ENCODE peak calls at places on chromosomes 13 and 19, in four cellular contexts. O, N, W and M are unnamed samples.

GRCh38 chr13:95627590-95627989 is 16.9 kb downstream of the DZIP1 start:
- DNase-seq in N (no peak), W (no peak), O (peak; percentile 79), M (no peak)

GRCh38 chr19:40229484-40229883 is 3.0 kb upstream of the CCNP start:
- DNase-seq in N (no peak), O (peak; percentile 59), W (no peak), M (no peak)

GRCh38 chr13:31115616-31116015 is 46.1 kb downstream of the HSPH1 start:
- DNase-seq in N (no peak), O (no peak), W (no peak), M (no peak)

GRCh38 chr19:11019262-11019661 is 58.4 kb downstream of the SMARCA4 start:
- DNase-seq in O (no peak), W (no peak), N (no peak), M (no peak)

GRCh38 chr19:33052352-33052972 is 12.2 kb downstream of the RHPN2 start:
- DNase-seq in O (peak; percentile 54), W (no peak), N (peak; percentile 68), M (no peak)

GRCh38 chr19:29503140-29503758 is 22.5 kb upstream of the VSTM2B start:
- DNase-seq in W (no peak), N (no peak), O (no peak), M (no peak)

GRCh38 chr19:2334986-2335846 is 6.7 kb downstream of the SPPL2B start:
- DNase-seq in O (no peak), W (no peak), N (no peak), M (no peak)

GRCh38 chr13:43237616-43238015 is 214.2 kb downstream of the DNAJC15 start:
- DNase-seq in W (no peak), N (no peak), O (no peak), M (no peak)

GRCh38 chr19:50514346-50515167 is 844 bp upstream of the ASPDH start:
- DNase-seq in N (no peak), W (no peak), O (no peak), M (no peak)

GRCh38 chr13:40315416-40316064 is 350.9 kb downstream of the FOXO1 start:
- DNase-seq in O (no peak), W (peak; percentile 27), N (peak; percentile 40), M (no peak)

GRCh38 chr19:8577247-8577646 is at the start of gene MYO1F:
- DNase-seq in O (no peak), N (no peak), W (no peak), M (no peak)

GRCh38 chr19:7926021-7926726 is at the start of gene CTXN1:
- DNase-seq in N (peak; percentile 63), O (no peak), W (peak; percentile 76), M (no peak)

GRCh38 chr13:111114362-111115050 is 604 bp upstream of the ARHGEF7 start:
- DNase-seq in W (no peak), O (peak; percentile 43), N (peak; percentile 21), M (no peak)

GRCh38 chr13:35699805-35700204 is 223.3 kb upstream of the MAB21L1 start:
- DNase-seq in O (peak; percentile 66), N (peak; percentile 28), W (no peak), M (peak; percentile 40)

GRCh38 chr19:34959021-34959420 is 5.0 kb downstream of the ZNF792 start:
- DNase-seq in O (no peak), N (no peak), W (no peak), M (no peak)

GRCh38 chr19:13396256-13397080 is 109.8 kb downstream of the CACNA1A start:
- DNase-seq in N (peak; percentile 93), O (peak; percentile 70), W (no peak), M (no peak)

GRCh38 chr13:52599853-52600603 is 42.2 kb upstream of the HNRNPA1L2 start:
- DNase-seq in N (peak; percentile 53), W (no peak), O (peak; percentile 13), M (no peak)

GRCh38 chr13:37074703-37075102 is 15.2 kb upstream of the SUPT20H start:
- DNase-seq in O (peak; percentile 49), N (peak; percentile 65), W (no peak), M (no peak)

GRCh38 chr13:114067886-114068722 is 64.3 kb downstream of the RASA3 start:
- DNase-seq in O (no peak), W (peak; percentile 19), N (no peak), M (no peak)

GRCh38 chr13:45142440-45143345 is 22.4 kb downstream of the GTF2F2 start:
- DNase-seq in O (peak; percentile 54), W (no peak), N (peak; percentile 6), M (no peak)

GRCh38 chr13:113499936-113500335 is 9.4 kb upstream of the DCUN1D2 start:
- DNase-seq in O (peak; percentile 82), W (no peak), N (no peak), M (no peak)

GRCh38 chr19:38003427-38004099 is 96.6 kb downstream of the SIPA1L3 start:
- DNase-seq in N (peak; percentile 86), W (no peak), O (peak; percentile 92), M (peak; percentile 68)

GRCh38 chr19:8525401-8525684 is 11.4 kb upstream of the ZNF414 start:
- DNase-seq in N (no peak), W (no peak), O (no peak), M (no peak)

GRCh38 chr13:33677215-33677614 is 140.7 kb upstream of the RFC3 start:
- DNase-seq in O (no peak), W (no peak), N (no peak), M (no peak)

GRCh38 chr13:44022196-44022595 is 142.5 kb downstream of the LACC1 start:
- DNase-seq in N (peak; percentile 17), W (no peak), O (no peak), M (no peak)

GRCh38 chr13:101522607-101523006 is 70.1 kb downstream of the ITGBL1 start:
- DNase-seq in W (no peak), N (no peak), O (no peak), M (no peak)

GRCh38 chr13:85406269-85406975 is 392.8 kb downstream of the SLITRK6 start:
- DNase-seq in W (no peak), O (no peak), N (no peak), M (no peak)

GRCh38 chr13:112893570-112894422 is 75.2 kb upstream of the MCF2L start:
- DNase-seq in O (peak; percentile 21), N (peak; percentile 11), W (no peak), M (no peak)

GRCh38 chr19:13788991-13789390 is 6.3 kb upstream of the ZSWIM4 start:
- DNase-seq in W (no peak), N (peak; percentile 86), O (peak; percentile 88), M (no peak)

GRCh38 chr13:37141011-37141410 is 35.5 kb upstream of the CSNK1A1L start:
- DNase-seq in N (no peak), W (no peak), O (no peak), M (no peak)

GRCh38 chr13:25887962-25888655 is 163.7 kb downstream of the SHISA2 start:
- DNase-seq in N (no peak), O (no peak), W (no peak), M (no peak)

GRCh38 chr13:42990147-42990990 is 1.7 kb downstream of the EPSTI1 start:
- DNase-seq in W (no peak), N (no peak), O (peak; percentile 57), M (no peak)

GRCh38 chr13:66835040-66835628 is 395.0 kb downstream of the PCDH9 start:
- DNase-seq in O (peak; percentile 18), W (no peak), N (peak; percentile 67), M (peak; percentile 66)

GRCh38 chr19:57302020-57302465 is 18.2 kb upstream of the ZNF543 start:
- DNase-seq in N (peak; percentile 97), W (no peak), O (peak; percentile 95), M (peak; percentile 49)
- TF ChIP-seq CTCF in N (peak; percentile 14), W (no peak), O (peak; percentile 11), M (no peak)

DNA sequence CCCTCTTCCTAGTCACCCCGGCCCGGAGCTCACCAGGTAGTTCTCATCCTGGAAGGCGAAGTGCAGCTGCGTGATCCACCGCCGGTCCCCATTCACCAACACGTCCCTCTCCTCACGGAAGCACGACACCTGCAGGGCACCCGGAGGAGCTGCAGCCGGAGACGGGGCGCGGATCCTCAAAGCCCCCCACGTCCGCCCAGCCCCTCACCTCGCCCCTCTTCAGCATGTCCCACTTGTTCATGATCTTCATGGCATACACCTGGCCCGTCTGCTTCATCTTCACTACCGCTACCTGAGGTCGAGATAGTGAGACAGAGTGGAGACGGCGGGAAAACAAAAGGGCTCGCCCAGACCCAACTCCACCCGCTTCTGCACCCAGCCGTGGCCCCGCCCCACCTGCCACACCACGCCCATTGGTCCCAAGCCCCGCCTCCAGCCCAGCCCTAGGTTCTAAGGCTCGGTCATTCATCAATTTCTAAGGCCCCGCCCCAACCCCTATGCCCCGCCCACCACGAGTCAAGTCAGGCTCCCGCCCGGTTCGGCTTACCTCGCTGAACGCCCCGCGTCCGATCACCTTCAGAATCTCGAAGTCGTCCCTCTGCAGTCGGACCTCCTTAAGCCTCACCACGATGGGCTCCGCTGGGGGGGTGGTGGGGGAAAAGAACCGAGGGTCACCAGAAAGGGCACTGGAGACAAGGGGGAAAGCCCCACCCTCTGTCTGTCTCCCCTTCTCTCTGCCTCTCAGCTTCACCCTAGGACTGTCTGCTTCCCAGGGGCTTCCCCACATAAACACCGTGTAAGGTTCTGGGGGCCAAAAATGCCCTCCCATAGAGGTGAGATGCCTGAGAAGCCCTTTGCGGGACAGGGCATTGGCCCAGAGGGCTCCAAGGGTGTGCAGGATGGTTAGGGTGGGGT is 2.8 kb downstream of the DMPK start:
- DNase-seq in N (peak; percentile 45), O (no peak), W (peak; percentile 58), M (no peak)
- H3K4me3 ChIP-seq in N (peak overlapping the region; percentile 12), O (no peak overlapping the region), W (peak overlapping the region; percentile 41), M (no peak overlapping the region)

DNA sequence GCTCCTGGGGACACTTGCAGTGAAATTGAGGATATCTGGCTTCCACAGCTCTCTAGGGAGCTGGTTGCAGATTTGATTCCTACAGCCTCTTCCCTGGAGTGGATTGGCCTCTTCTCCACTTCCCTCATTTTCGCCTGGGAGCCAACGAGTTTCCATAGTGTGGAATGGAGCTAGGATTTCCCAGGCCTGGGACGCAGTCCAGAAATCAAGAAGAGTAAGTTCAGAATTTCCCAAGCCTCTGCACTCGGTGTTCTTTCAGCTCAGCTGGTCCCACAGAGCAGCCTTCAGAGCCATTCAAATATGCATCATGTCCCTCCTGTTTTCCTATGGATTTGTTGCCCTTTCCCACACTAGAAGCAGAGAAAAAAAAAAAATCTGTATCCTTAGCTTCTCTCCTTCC is 68.2 kb downstream of the RAP2A start:
- DNase-seq in N (peak; percentile 80), O (peak; percentile 11), W (no peak), M (no peak)
- TF ChIP-seq CTCF in N (no peak), O (no peak), W (no peak), M (no peak)

GRCh38 chr19:42130254-42130573 is 2.0 kb downstream of the POU2F2 start:
- DNase-seq in W (no peak), N (no peak), O (no peak), M (no peak)

GRCh38 chr19:42131149-42132029 is 857 bp downstream of the POU2F2 start:
- DNase-seq in O (no peak), N (no peak), W (no peak), M (no peak)

GRCh38 chr19:42132030-42132628 is at the start of gene POU2F2:
- DNase-seq in W (peak; percentile 84), O (no peak), N (no peak), M (no peak)

GRCh38 chr19:42126565-42126964 is 5.7 kb downstream of the POU2F2 start:
- DNase-seq in N (no peak), W (no peak), O (no peak), M (no peak)

GRCh38 chr19:42129399-42130253 is 2.6 kb downstream of the POU2F2 start:
- DNase-seq in O (peak; percentile 33), N (peak; percentile 29), W (no peak), M (no peak)
- H3K4me3 ChIP-seq in O (no peak overlapping the region), N (no peak overlapping the region), W (no peak overlapping the region), M (no peak overlapping the region)